ENCODE peak calls at places on chromosomes 6 and 20, in seven cellular contexts. B is activated T-cell treated with anti-CD3 and anti-CD28 coated beads for 1 hour; Z is ovary; K is NCI-H460; Q is GM10248; H is lung microvascular endothelial cell; S is stimulated activated naive CD4-positive, alpha-beta T cell. Y is an unnamed sample.

GRCh38 chr20:14198416-14198815 is 139.0 kb downstream of the FLRT3 start:
- DNase-seq in B (no peak), Z (no peak), K (no peak), Q (no peak), H (no peak), S (no peak), Y (no peak)

GRCh38 chr20:63232235-63233060 is 3.3 kb upstream of the BIRC7 start:
- DNase-seq in B (no peak), Z (no peak), K (peak; percentile 89), Q (no peak), H (no peak), S (no peak), Y (no peak)

GRCh38 chr6:143536866-143537691 is 25.6 kb upstream of the FUCA2 start:
- DNase-seq in B (peak; percentile 43), Z (peak; percentile 29), K (peak; percentile 22), Q (peak; percentile 58), H (peak; percentile 58), S (peak; percentile 20), Y (peak; percentile 63)

GRCh38 chr6:64010646-64011045 is 375.0 kb downstream of the PHF3 start:
- DNase-seq in B (no peak), Z (no peak), K (no peak), Q (no peak), H (no peak), S (no peak), Y (no peak)

GRCh38 chr6:108559884-108560462 is 744 bp upstream of the FOXO3 start:
- DNase-seq in B (peak; percentile 11), Z (peak; percentile 81), K (peak; percentile 25), Q (no peak), H (peak; percentile 93), S (no peak), Y (peak; percentile 79)

GRCh38 chr6:122709922-122710512 is 69.5 kb upstream of the FABP7 start:
- DNase-seq in B (no peak), Z (no peak), K (no peak), Q (peak; percentile 5), H (no peak), S (no peak), Y (no peak)

GRCh38 chr6:35181313-35181932 is 32.3 kb upstream of the SCUBE3 start:
- DNase-seq in B (no peak), Z (no peak), K (no peak), Q (no peak), H (no peak), S (no peak), Y (peak; percentile 59)

GRCh38 chr6:60867548-60867947 is 1418.5 kb downstream of the KHDRBS2 start:
- DNase-seq in B (no peak), Z (no peak), K (no peak), Q (no peak), H (no peak), S (no peak), Y (no peak)

GRCh38 chr6:52590634-52590985 is 13.8 kb upstream of the TRAM2 start:
- DNase-seq in B (no peak), Z (no peak), K (no peak), Q (no peak), H (no peak), S (no peak), Y (no peak)